ENCODE peak calls at places on chromosomes 4 and X, in eight cellular contexts. One of them, this sample, is unnamed.

GRCh38 chrX:71823391-71824057 is 60.4 kb downstream of the CXorf49B start:
- DNase-seq in osteoblast: no peak
- DNase-seq in WTC11: no peak
- DNase-seq in prostate gland: no peak
- DNase-seq in mesothelial cell of epicardium: no peak
- DNase-seq in endodermal cell: peak; percentile 37
- DNase-seq in pancreas: no peak
- DNase-seq in cardiac muscle cell: no peak
- DNase-seq in this sample: no peak

GRCh38 chr4:26272654-26273307 is 48.0 kb upstream of the RBPJ start:
- DNase-seq in prostate gland: no peak
- DNase-seq in mesothelial cell of epicardium: no peak
- DNase-seq in pancreas: no peak
- DNase-seq in cardiac muscle cell: no peak
- DNase-seq in WTC11: no peak
- DNase-seq in osteoblast: no peak
- DNase-seq in endodermal cell: no peak
- DNase-seq in this sample: no peak

GRCh38 chr4:93828332-93828829 is at the start of gene ATOH1:
- DNase-seq in cardiac muscle cell: no peak
- DNase-seq in prostate gland: no peak
- DNase-seq in osteoblast: no peak
- DNase-seq in pancreas: no peak
- DNase-seq in WTC11: peak; percentile 89
- DNase-seq in endodermal cell: peak; percentile 94
- DNase-seq in mesothelial cell of epicardium: peak; percentile 52
- DNase-seq in this sample: peak; percentile 45

GRCh38 chr4:80751200-80751599 is 279.3 kb upstream of the BMP3 start:
- DNase-seq in mesothelial cell of epicardium: no peak
- DNase-seq in prostate gland: no peak
- DNase-seq in cardiac muscle cell: no peak
- DNase-seq in osteoblast: no peak
- DNase-seq in WTC11: peak; percentile 29
- DNase-seq in endodermal cell: peak; percentile 62
- DNase-seq in pancreas: no peak
- DNase-seq in this sample: no peak

GRCh38 chr4:169934794-169935400 is 91.3 kb downstream of the MFAP3L start:
- DNase-seq in osteoblast: no peak
- DNase-seq in endodermal cell: peak; percentile 58
- DNase-seq in cardiac muscle cell: no peak
- DNase-seq in WTC11: no peak
- DNase-seq in prostate gland: no peak
- DNase-seq in pancreas: no peak
- DNase-seq in mesothelial cell of epicardium: no peak
- DNase-seq in this sample: no peak

GRCh38 chr4:177450421-177451107 is 8.3 kb upstream of the AGA start:
- DNase-seq in endodermal cell: no peak
- DNase-seq in cardiac muscle cell: peak; percentile 47
- DNase-seq in prostate gland: no peak
- DNase-seq in osteoblast: no peak
- DNase-seq in WTC11: no peak
- DNase-seq in pancreas: no peak
- DNase-seq in mesothelial cell of epicardium: no peak
- DNase-seq in this sample: no peak

GRCh38 chr4:173478136-173478860 is 51.7 kb downstream of the HAND2 start:
- DNase-seq in osteoblast: no peak
- DNase-seq in WTC11: no peak
- DNase-seq in endodermal cell: no peak
- DNase-seq in pancreas: no peak
- DNase-seq in mesothelial cell of epicardium: no peak
- DNase-seq in prostate gland: no peak
- DNase-seq in cardiac muscle cell: no peak
- DNase-seq in this sample: no peak

GRCh38 chr4:174107749-174108354 is 175.6 kb downstream of the FBXO8 start:
- DNase-seq in prostate gland: no peak
- DNase-seq in endodermal cell: peak; percentile 71
- DNase-seq in osteoblast: no peak
- DNase-seq in WTC11: peak; percentile 20
- DNase-seq in pancreas: no peak
- DNase-seq in cardiac muscle cell: peak; percentile 86
- DNase-seq in mesothelial cell of epicardium: no peak
- DNase-seq in this sample: no peak

GRCh38 chr4:72858328-72858727 is 211.2 kb downstream of the COX18 start:
- DNase-seq in cardiac muscle cell: peak; percentile 91
- DNase-seq in endodermal cell: no peak
- DNase-seq in prostate gland: no peak
- DNase-seq in mesothelial cell of epicardium: no peak
- DNase-seq in WTC11: no peak
- DNase-seq in pancreas: no peak
- DNase-seq in osteoblast: no peak
- DNase-seq in this sample: no peak

GRCh38 chrX:81259714-81260395 is 58.0 kb downstream of the SH3BGRL start:
- DNase-seq in osteoblast: no peak
- DNase-seq in mesothelial cell of epicardium: no peak
- DNase-seq in pancreas: no peak
- DNase-seq in cardiac muscle cell: peak; percentile 33
- DNase-seq in endodermal cell: no peak
- DNase-seq in prostate gland: no peak
- DNase-seq in WTC11: no peak
- DNase-seq in this sample: no peak

GRCh38 chrX:123993326-123993725 is 31.8 kb downstream of the STAG2 start:
- DNase-seq in endodermal cell: no peak
- DNase-seq in cardiac muscle cell: peak; percentile 57
- DNase-seq in osteoblast: peak; percentile 84
- DNase-seq in mesothelial cell of epicardium: no peak
- DNase-seq in pancreas: no peak
- DNase-seq in WTC11: no peak
- DNase-seq in prostate gland: no peak
- DNase-seq in this sample: no peak

GRCh38 chr4:118718511-118719170 is 33.4 kb downstream of the METTL14 start:
- DNase-seq in mesothelial cell of epicardium: no peak
- DNase-seq in cardiac muscle cell: no peak
- DNase-seq in prostate gland: no peak
- DNase-seq in WTC11: no peak
- DNase-seq in pancreas: no peak
- DNase-seq in osteoblast: no peak
- DNase-seq in endodermal cell: no peak
- DNase-seq in this sample: no peak

GRCh38 chrX:40502688-40503087 is 78.1 kb upstream of the ATP6AP2 start:
- DNase-seq in mesothelial cell of epicardium: no peak
- DNase-seq in prostate gland: no peak
- DNase-seq in osteoblast: no peak
- DNase-seq in pancreas: no peak
- DNase-seq in endodermal cell: no peak
- DNase-seq in WTC11: no peak
- DNase-seq in cardiac muscle cell: no peak
- DNase-seq in this sample: no peak

GRCh38 chrX:119758682-119759332 is 419 bp downstream of the SOWAHD start:
- DNase-seq in osteoblast: peak; percentile 67
- DNase-seq in endodermal cell: peak; percentile 80
- DNase-seq in prostate gland: no peak
- DNase-seq in cardiac muscle cell: no peak
- DNase-seq in WTC11: peak; percentile 54
- DNase-seq in pancreas: peak; percentile 5
- DNase-seq in mesothelial cell of epicardium: peak; percentile 56
- DNase-seq in this sample: peak; percentile 4

GRCh38 chrX:45843518-45843917 is 642.8 kb upstream of the DIPK2B start:
- DNase-seq in pancreas: no peak
- DNase-seq in osteoblast: no peak
- DNase-seq in prostate gland: no peak
- DNase-seq in cardiac muscle cell: peak; percentile 21
- DNase-seq in WTC11: no peak
- DNase-seq in endodermal cell: no peak
- DNase-seq in mesothelial cell of epicardium: no peak
- DNase-seq in this sample: no peak

GRCh38 chrX:10111364-10112148 is 45.2 kb upstream of the CLCN4 start:
- DNase-seq in pancreas: no peak
- DNase-seq in osteoblast: no peak
- DNase-seq in cardiac muscle cell: peak; percentile 15
- DNase-seq in WTC11: no peak
- DNase-seq in mesothelial cell of epicardium: no peak
- DNase-seq in prostate gland: no peak
- DNase-seq in endodermal cell: no peak
- DNase-seq in this sample: no peak

GRCh38 chrX:71917621-71918341 is 7.1 kb downstream of the NHSL2 start:
- DNase-seq in WTC11: peak; percentile 22
- DNase-seq in pancreas: no peak
- DNase-seq in prostate gland: no peak
- DNase-seq in cardiac muscle cell: peak; percentile 55
- DNase-seq in osteoblast: peak; percentile 77
- DNase-seq in endodermal cell: peak; percentile 73
- DNase-seq in mesothelial cell of epicardium: no peak
- DNase-seq in this sample: no peak

GRCh38 chr4:75696036-75696435 is 22.8 kb upstream of the G3BP2 start:
- DNase-seq in prostate gland: no peak
- DNase-seq in WTC11: no peak
- DNase-seq in pancreas: no peak
- DNase-seq in mesothelial cell of epicardium: no peak
- DNase-seq in cardiac muscle cell: no peak
- DNase-seq in osteoblast: no peak
- DNase-seq in endodermal cell: no peak
- DNase-seq in this sample: no peak

GRCh38 chr4:147823135-147823534 is 91.2 kb downstream of the ARHGAP10 start:
- DNase-seq in osteoblast: no peak
- DNase-seq in endodermal cell: no peak
- DNase-seq in cardiac muscle cell: no peak
- DNase-seq in WTC11: no peak
- DNase-seq in pancreas: no peak
- DNase-seq in mesothelial cell of epicardium: no peak
- DNase-seq in prostate gland: no peak
- DNase-seq in this sample: no peak
- TF ChIP-seq CTCF in osteoblast: no peak
- TF ChIP-seq CTCF in endodermal cell: no peak
- TF ChIP-seq CTCF in cardiac muscle cell: no peak
- TF ChIP-seq CTCF in WTC11: no peak
- TF ChIP-seq CTCF in pancreas: no peak
- TF ChIP-seq CTCF in mesothelial cell of epicardium: no peak
- TF ChIP-seq CTCF in prostate gland: no peak
- TF ChIP-seq CTCF in this sample: no peak

GRCh38 chrX:86137071-86137470 is 11.2 kb upstream of the DACH2 start:
- DNase-seq in cardiac muscle cell: no peak
- DNase-seq in endodermal cell: no peak
- DNase-seq in prostate gland: no peak
- DNase-seq in osteoblast: no peak
- DNase-seq in pancreas: no peak
- DNase-seq in WTC11: no peak
- DNase-seq in mesothelial cell of epicardium: no peak
- DNase-seq in this sample: no peak

DNA sequence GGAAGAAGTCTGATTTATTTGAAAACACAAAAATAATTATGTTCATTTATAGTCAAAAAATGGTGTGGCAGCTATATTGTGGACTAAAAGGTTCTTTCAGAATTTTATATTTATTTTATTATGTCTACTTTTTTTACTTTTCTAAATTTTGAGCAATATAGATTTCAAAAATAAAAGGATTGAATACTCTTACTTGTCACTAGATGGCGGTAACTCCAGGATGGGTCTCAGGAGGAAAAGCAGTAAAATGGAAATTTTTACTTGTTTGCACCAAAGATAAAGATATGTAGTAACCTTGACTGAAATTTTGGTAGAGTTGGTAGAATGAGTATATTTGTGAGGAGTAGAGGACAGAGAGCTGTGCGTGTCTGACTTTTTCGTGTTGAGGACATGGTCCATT is 14.5 kb upstream of the DACH2 start:
- DNase-seq in osteoblast: no peak
- DNase-seq in WTC11: no peak
- DNase-seq in cardiac muscle cell: peak; percentile 21
- DNase-seq in prostate gland: no peak
- DNase-seq in endodermal cell: no peak
- DNase-seq in mesothelial cell of epicardium: no peak
- DNase-seq in pancreas: no peak
- DNase-seq in this sample: no peak
- TF ChIP-seq CTCF in osteoblast: peak; percentile 61
- TF ChIP-seq CTCF in WTC11: no peak
- TF ChIP-seq CTCF in cardiac muscle cell: peak; percentile 49
- TF ChIP-seq CTCF in prostate gland: peak; percentile 23
- TF ChIP-seq CTCF in endodermal cell: peak; percentile 76
- TF ChIP-seq CTCF in mesothelial cell of epicardium: peak; percentile 72
- TF ChIP-seq CTCF in pancreas: peak; percentile 53
- TF ChIP-seq CTCF in this sample: peak; percentile 30

DNA sequence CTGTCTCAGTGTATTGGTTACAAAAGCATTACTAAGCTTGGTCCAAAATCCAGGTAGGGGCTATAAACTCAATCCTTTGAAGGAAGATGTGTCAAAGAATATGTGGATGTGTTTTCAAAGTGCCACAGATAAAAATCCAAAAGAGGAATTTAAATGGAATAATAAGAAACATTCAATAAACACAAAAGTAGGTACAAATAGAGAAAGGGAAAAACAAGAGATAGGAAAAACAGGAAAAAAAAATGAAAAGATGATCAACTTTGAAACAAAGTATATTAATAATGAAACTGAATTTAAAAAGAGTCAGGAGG is 64.0 kb downstream of the PPP4R3C start:
- DNase-seq in pancreas: no peak
- DNase-seq in mesothelial cell of epicardium: no peak
- DNase-seq in prostate gland: no peak
- DNase-seq in WTC11: no peak
- DNase-seq in endodermal cell: no peak
- DNase-seq in cardiac muscle cell: no peak
- DNase-seq in osteoblast: no peak
- DNase-seq in this sample: no peak
- TF ChIP-seq CTCF in pancreas: no peak
- TF ChIP-seq CTCF in mesothelial cell of epicardium: peak; percentile 21
- TF ChIP-seq CTCF in prostate gland: no peak
- TF ChIP-seq CTCF in WTC11: no peak
- TF ChIP-seq CTCF in endodermal cell: no peak
- TF ChIP-seq CTCF in cardiac muscle cell: no peak
- TF ChIP-seq CTCF in osteoblast: no peak
- TF ChIP-seq CTCF in this sample: no peak

GRCh38 chr4:15848191-15848842 is 70.2 kb downstream of the CD38 start:
- DNase-seq in osteoblast: no peak
- DNase-seq in prostate gland: no peak
- DNase-seq in mesothelial cell of epicardium: no peak
- DNase-seq in cardiac muscle cell: no peak
- DNase-seq in pancreas: no peak
- DNase-seq in WTC11: no peak
- DNase-seq in endodermal cell: no peak
- DNase-seq in this sample: no peak
- TF ChIP-seq CTCF in osteoblast: peak; percentile 5
- TF ChIP-seq CTCF in prostate gland: no peak
- TF ChIP-seq CTCF in mesothelial cell of epicardium: no peak
- TF ChIP-seq CTCF in cardiac muscle cell: no peak
- TF ChIP-seq CTCF in pancreas: no peak
- TF ChIP-seq CTCF in WTC11: no peak
- TF ChIP-seq CTCF in endodermal cell: no peak
- TF ChIP-seq CTCF in this sample: no peak

GRCh38 chrX:128517691-128518090 is 465.5 kb upstream of the ACTRT1 start:
- DNase-seq in mesothelial cell of epicardium: no peak
- DNase-seq in cardiac muscle cell: no peak
- DNase-seq in WTC11: no peak
- DNase-seq in prostate gland: no peak
- DNase-seq in endodermal cell: no peak
- DNase-seq in osteoblast: no peak
- DNase-seq in pancreas: no peak
- DNase-seq in this sample: no peak

GRCh38 chrX:128518508-128518907 is 466.3 kb upstream of the ACTRT1 start:
- DNase-seq in mesothelial cell of epicardium: no peak
- DNase-seq in prostate gland: no peak
- DNase-seq in endodermal cell: peak; percentile 49
- DNase-seq in osteoblast: peak; percentile 19
- DNase-seq in cardiac muscle cell: no peak
- DNase-seq in pancreas: no peak
- DNase-seq in WTC11: no peak
- DNase-seq in this sample: peak; percentile 3
- TF ChIP-seq CTCF in mesothelial cell of epicardium: no peak
- TF ChIP-seq CTCF in prostate gland: no peak
- TF ChIP-seq CTCF in endodermal cell: peak; percentile 77
- TF ChIP-seq CTCF in osteoblast: peak; percentile 23
- TF ChIP-seq CTCF in cardiac muscle cell: no peak
- TF ChIP-seq CTCF in pancreas: no peak
- TF ChIP-seq CTCF in WTC11: peak; percentile 34
- TF ChIP-seq CTCF in this sample: no peak

GRCh38 chrX:144722307-144722706 is 525.0 kb upstream of the SPANXN1 start:
- DNase-seq in pancreas: no peak
- DNase-seq in WTC11: no peak
- DNase-seq in prostate gland: no peak
- DNase-seq in endodermal cell: peak; percentile 63
- DNase-seq in osteoblast: no peak
- DNase-seq in mesothelial cell of epicardium: no peak
- DNase-seq in cardiac muscle cell: no peak
- DNase-seq in this sample: no peak
- TF ChIP-seq CTCF in pancreas: no peak
- TF ChIP-seq CTCF in WTC11: no peak
- TF ChIP-seq CTCF in prostate gland: no peak
- TF ChIP-seq CTCF in endodermal cell: peak; percentile 66
- TF ChIP-seq CTCF in osteoblast: no peak
- TF ChIP-seq CTCF in mesothelial cell of epicardium: peak; percentile 21
- TF ChIP-seq CTCF in cardiac muscle cell: no peak
- TF ChIP-seq CTCF in this sample: no peak